ENCODE peak calls at places on chromosomes 13 and 19, in eight cellular contexts. D, B, Q, T, N, H, R and M are unnamed samples.

GRCh38 chr13:19633340-19634128 is at the start of gene MPHOSPH8:
- DNase-seq in D (peak), B (peak), Q (peak), T (peak), N (peak), H (peak), R (peak), M (peak)

GRCh38 chr13:113491418-113491883 is 940 bp upstream of the DCUN1D2 start:
- DNase-seq in D (no peak), B (peak), Q (peak), T (no peak), N (peak), H (peak), R (peak), M (no peak)

GRCh38 chr13:95643814-95644598 is 500 bp downstream of the DZIP1 start:
- DNase-seq in D (no peak), B (peak), Q (peak), T (peak), N (no peak), H (peak), R (peak), M (no peak)

GRCh38 chr13:48890386-48890785 is 85.3 kb upstream of the FNDC3A start:
- DNase-seq in D (no peak), B (no peak), Q (no peak), T (no peak), N (no peak), H (peak), R (no peak), M (no peak)

GRCh38 chr19:58007285-58007684 is 4.7 kb upstream of the ZNF606 start:
- DNase-seq in D (no peak), B (no peak), Q (peak), T (no peak), N (no peak), H (no peak), R (no peak), M (no peak)

GRCh38 chr19:45306040-45306439 is 16.6 kb downstream of the CKM start:
- DNase-seq in D (no peak), B (no peak), Q (no peak), T (no peak), N (no peak), H (no peak), R (no peak), M (no peak)

GRCh38 chr13:75771818-75772217 is 135.7 kb downstream of the LMO7 start:
- DNase-seq in D (peak), B (no peak), Q (no peak), T (no peak), N (no peak), H (peak), R (no peak), M (no peak)

GRCh38 chr19:2767688-2768087 is 15.4 kb downstream of the SGTA start:
- DNase-seq in D (no peak), B (no peak), Q (no peak), T (no peak), N (no peak), H (no peak), R (no peak), M (no peak)

GRCh38 chr13:29428310-29428991 is 167.0 kb downstream of the SLC7A1 start:
- DNase-seq in D (no peak), B (no peak), Q (peak), T (peak), N (no peak), H (no peak), R (no peak), M (no peak)

GRCh38 chr13:58300974-58301681 is 669.6 kb downstream of the PCDH17 start:
- DNase-seq in D (no peak), B (no peak), Q (no peak), T (no peak), N (no peak), H (no peak), R (no peak), M (no peak)
- TF ChIP-seq CTCF in D (no peak), B (no peak), Q (no peak), T (no peak), N (no peak), H (no peak), R (no peak), M (no peak)

DNA sequence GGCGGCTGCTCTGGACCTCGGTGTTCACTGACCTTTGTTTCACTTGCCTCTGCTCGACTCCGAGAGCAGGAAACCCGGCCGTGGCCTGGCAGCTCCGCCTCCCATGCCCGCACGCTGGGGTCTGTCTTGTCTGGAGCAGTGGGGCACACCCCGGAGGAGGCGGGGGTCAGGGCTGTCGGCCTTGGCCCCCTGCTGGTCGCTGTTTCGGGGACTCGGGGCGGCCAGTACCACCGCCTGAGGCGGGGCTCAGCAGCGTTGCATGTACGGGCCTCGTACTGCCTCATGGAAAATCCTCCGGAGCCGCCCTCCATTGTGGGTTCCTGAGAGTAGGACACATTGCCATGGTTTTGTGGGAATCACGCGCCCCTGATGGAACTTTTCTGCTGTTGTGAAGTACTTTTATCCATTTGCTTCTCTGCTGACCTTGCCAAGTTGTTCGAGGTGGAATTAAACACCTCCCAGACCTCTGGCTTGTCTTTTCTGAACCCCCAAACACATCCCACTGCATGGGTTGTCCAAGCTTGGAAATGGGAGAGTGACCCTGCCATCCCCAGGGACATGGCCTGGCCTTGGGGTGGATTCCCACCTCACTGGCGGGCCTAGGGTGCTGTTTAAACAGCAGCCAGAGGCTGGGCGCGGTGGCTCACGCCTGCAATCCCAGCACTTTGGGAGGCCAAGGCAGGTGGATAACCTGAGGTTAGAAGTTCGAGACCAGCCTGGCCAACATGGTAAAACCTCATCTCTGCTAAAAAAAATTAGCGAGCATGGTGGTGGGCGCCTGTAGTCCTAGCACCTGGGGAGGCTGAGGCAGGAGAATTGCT is 5.5 kb upstream of the NDUFS7 start:
- DNase-seq in D (no peak), B (no peak), Q (no peak), T (no peak), N (no peak), H (no peak), R (no peak), M (no peak)
- TF ChIP-seq CTCF in D (no peak), B (no peak), Q (no peak), T (no peak), N (no peak), H (no peak), R (no peak), M (no peak)

GRCh38 chr19:52590728-52591127 is 20.6 kb downstream of the ZNF701 start:
- DNase-seq in D (no peak), B (no peak), Q (no peak), T (no peak), N (no peak), H (no peak), R (no peak), M (no peak)
- TF ChIP-seq CTCF in D (no peak), B (no peak), Q (no peak), T (no peak), N (no peak), H (no peak), R (no peak), M (no peak)

GRCh38 chr13:44266305-44266704 is 107.3 kb upstream of the SERP2 start:
- DNase-seq in D (no peak), B (no peak), Q (no peak), T (no peak), N (no peak), H (no peak), R (no peak), M (no peak)
- TF ChIP-seq CTCF in D (no peak), B (no peak), Q (no peak), T (no peak), N (no peak), H (no peak), R (no peak), M (no peak)